ENCODE peak calls at places on chromosomes 13 and 19, in nine cellular contexts. E, A, T, O, B, R, Z, Q and M are unnamed samples.

GRCh38 chr13:104315606-104316005 is 1249.4 kb upstream of the SLC10A2 start:
- DNase-seq in E (peak; percentile 86), A (no peak), T (peak; percentile 74), O (no peak), B (no peak), R (no peak), Z (no peak), Q (no peak), M (peak; percentile 88)

GRCh38 chr13:112642061-112642460 is 47.8 kb upstream of the ATP11A start:
- DNase-seq in E (no peak), A (no peak), T (no peak), O (no peak), B (no peak), R (no peak), Z (no peak), Q (no peak), M (no peak)

GRCh38 chr13:112796190-112796915 is 106.5 kb downstream of the ATP11A start:
- DNase-seq in E (no peak), A (no peak), T (no peak), O (no peak), B (no peak), R (no peak), Z (no peak), Q (peak; percentile 42), M (no peak)

GRCh38 chr13:59345316-59345715 is 818.4 kb downstream of the DIAPH3 start:
- DNase-seq in E (no peak), A (no peak), T (no peak), O (no peak), B (peak; percentile 85), R (peak; percentile 43), Z (no peak), Q (peak; percentile 72), M (peak; percentile 47)

GRCh38 chr13:112032186-112032835 is 34.6 kb upstream of the SOX1 start:
- DNase-seq in E (peak; percentile 4), A (no peak), T (no peak), O (no peak), B (no peak), R (no peak), Z (no peak), Q (no peak), M (no peak)

GRCh38 chr19:6743714-6744380 is 4.4 kb downstream of the TRIP10 start:
- DNase-seq in E (peak; percentile 36), A (no peak), T (no peak), O (no peak), B (no peak), R (peak; percentile 25), Z (no peak), Q (no peak), M (peak; percentile 26)

GRCh38 chr19:12611361-12611699 is 610 bp downstream of the ZNF791 start:
- DNase-seq in E (peak; percentile 71), A (peak; percentile 77), T (no peak), O (peak; percentile 86), B (peak; percentile 74), R (peak; percentile 86), Z (peak; percentile 88), Q (peak; percentile 90), M (peak; percentile 69)

GRCh38 chr19:5321851-5322681 is 18.5 kb downstream of the PTPRS start:
- DNase-seq in E (no peak), A (no peak), T (no peak), O (peak; percentile 18), B (no peak), R (peak; percentile 35), Z (no peak), Q (no peak), M (no peak)

GRCh38 chr13:48808689-48809088 is 155.0 kb downstream of the CYSLTR2 start:
- DNase-seq in E (peak; percentile 69), A (no peak), T (no peak), O (no peak), B (no peak), R (no peak), Z (no peak), Q (no peak), M (peak; percentile 40)

GRCh38 chr19:34618410-34618809 is 58.5 kb downstream of the SCGB2B2 start:
- DNase-seq in E (no peak), A (no peak), T (no peak), O (no peak), B (no peak), R (no peak), Z (no peak), Q (no peak), M (no peak)

GRCh38 chr19:34232566-34233481 is 21.5 kb upstream of the GARRE1 start:
- DNase-seq in E (peak; percentile 92), A (peak; percentile 43), T (peak; percentile 91), O (no peak), B (peak; percentile 59), R (peak; percentile 25), Z (no peak), Q (peak; percentile 79), M (peak; percentile 95)

GRCh38 chr19:48064509-48064908 is 20.6 kb upstream of the CABP5 start:
- DNase-seq in E (no peak), A (no peak), T (no peak), O (no peak), B (no peak), R (no peak), Z (no peak), Q (no peak), M (no peak)

GRCh38 chr13:73851104-73851503 is 283.1 kb downstream of the KLF12 start:
- DNase-seq in E (no peak), A (no peak), T (no peak), O (no peak), B (no peak), R (no peak), Z (no peak), Q (no peak), M (peak; percentile 49)

GRCh38 chr13:73850104-73850898 is 283.9 kb downstream of the KLF12 start:
- DNase-seq in E (no peak), A (no peak), T (no peak), O (no peak), B (no peak), R (no peak), Z (no peak), Q (no peak), M (no peak)

GRCh38 chr13:73844986-73845385 is 289.2 kb downstream of the KLF12 start:
- DNase-seq in E (no peak), A (no peak), T (no peak), O (no peak), B (no peak), R (no peak), Z (no peak), Q (no peak), M (peak; percentile 62)

DNA sequence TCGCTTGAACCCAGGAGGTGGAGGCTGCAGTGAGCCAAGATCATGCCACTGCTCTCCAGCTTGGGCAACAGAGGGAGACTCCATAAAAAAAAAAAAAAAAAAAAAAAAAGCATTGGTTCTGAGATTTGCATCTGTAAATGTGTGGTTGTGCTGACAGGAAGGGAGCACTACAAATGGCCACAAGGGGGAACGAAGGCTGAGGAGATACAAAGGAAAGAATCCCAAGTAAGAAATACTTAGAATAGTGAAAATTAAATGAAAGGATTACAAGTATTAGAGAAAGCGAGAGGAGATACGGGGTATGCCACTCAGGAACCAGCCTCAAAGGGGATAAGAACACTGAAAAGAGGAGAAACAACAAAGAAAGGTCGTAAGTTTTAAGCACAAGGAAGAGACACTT is 284.9 kb downstream of the KLF12 start:
- DNase-seq in E (peak; percentile 58), A (no peak), T (no peak), O (no peak), B (no peak), R (peak; percentile 79), Z (no peak), Q (no peak), M (peak; percentile 57)
- TF ChIP-seq CTCF in E (peak; percentile 51), A (peak; percentile 29), T (peak; percentile 36), O (peak; percentile 18), B (peak; percentile 25), R (peak; percentile 68), Z (peak; percentile 43), Q (peak; percentile 21), M (peak; percentile 66)

DNA sequence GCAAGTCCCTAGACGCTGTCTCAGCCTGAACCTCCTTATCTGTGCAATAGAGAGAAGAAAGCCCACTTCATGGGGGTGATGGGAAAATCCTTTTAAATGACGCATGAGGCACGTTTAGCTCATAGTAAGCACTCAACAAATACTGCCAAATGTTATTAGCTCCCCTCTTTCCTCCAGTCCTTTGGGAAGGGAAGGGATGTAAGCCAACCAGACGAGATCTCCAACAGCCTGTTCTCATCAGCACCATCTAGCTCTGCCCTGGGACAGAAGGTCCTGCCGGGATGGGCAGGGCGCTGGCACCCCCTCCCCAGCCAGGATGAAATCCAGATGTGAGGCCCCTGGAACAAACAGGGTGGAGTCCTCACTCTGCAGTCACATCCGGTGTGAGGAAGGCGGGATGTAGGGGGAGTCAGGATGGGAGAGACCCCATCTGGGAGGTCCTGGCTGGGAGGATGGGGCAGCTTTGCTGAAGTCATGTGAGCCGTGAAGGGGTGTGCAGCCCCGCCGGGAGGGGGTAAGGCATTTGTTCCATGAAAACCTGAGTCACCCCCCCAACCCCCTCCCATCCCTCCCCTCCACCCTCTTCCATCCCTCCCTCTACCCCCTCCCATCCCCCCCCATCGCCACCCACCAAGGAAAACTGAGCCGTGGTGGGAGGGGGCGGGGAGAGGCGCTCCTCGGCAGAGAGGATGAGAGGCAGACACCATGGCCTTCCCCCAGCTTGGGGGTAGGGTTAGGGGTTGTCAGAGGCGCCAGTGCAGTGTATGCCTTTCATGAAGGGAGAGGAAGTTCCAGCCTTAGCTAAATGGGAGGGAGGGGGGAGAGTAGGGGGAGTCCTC is 4.5 kb downstream of the S1PR2 start:
- DNase-seq in E (peak; percentile 99), A (peak; percentile 83), T (no peak), O (peak; percentile 58), B (peak; percentile 65), R (no peak), Z (peak; percentile 90), Q (peak; percentile 77), M (peak; percentile 98)
- H3K4me3 ChIP-seq in E (peak overlapping the region; percentile 9), A (no peak overlapping the region), T (no peak overlapping the region), O (no peak overlapping the region), B (peak overlapping the region; percentile 7), R (no peak overlapping the region), Z (no peak overlapping the region), Q (no peak overlapping the region), M (peak overlapping the region; percentile 18)

GRCh38 chr13:76937416-76937815 is 10.9 kb upstream of the ACOD1 start:
- DNase-seq in E (peak; percentile 98), A (no peak), T (peak; percentile 85), O (no peak), B (no peak), R (peak; percentile 81), Z (no peak), Q (no peak), M (peak; percentile 96)
- TF ChIP-seq CTCF in E (no peak), A (no peak), T (no peak), O (no peak), B (no peak), R (no peak), Z (no peak), Q (no peak), M (no peak)

GRCh38 chr13:85194482-85194881 is 604.7 kb downstream of the SLITRK6 start:
- DNase-seq in E (no peak), A (no peak), T (no peak), O (no peak), B (no peak), R (no peak), Z (no peak), Q (no peak), M (no peak)
- H3K4me3 ChIP-seq in E (no peak overlapping the region), A (no peak overlapping the region), T (no peak overlapping the region), O (no peak overlapping the region), B (no peak overlapping the region), R (no peak overlapping the region), Z (no peak overlapping the region), Q (no peak overlapping the region), M (no peak overlapping the region)

GRCh38 chr19:32748497-32748896 is 28.9 kb downstream of the TDRD12 start:
- DNase-seq in E (no peak), A (no peak), T (no peak), O (no peak), B (no peak), R (peak; percentile 4), Z (no peak), Q (no peak), M (no peak)
- TF ChIP-seq CTCF in E (no peak), A (no peak), T (no peak), O (no peak), B (no peak), R (peak; percentile 22), Z (no peak), Q (no peak), M (no peak)